ENCODE peak calls at places on chromosomes 4 and X, in eight cellular contexts. E is activated T-helper 1 cell treated with anti-CD3 and anti-CD28 coated beads, Interleukin-2, amount 50 U/mL, for 16 hours; S is stimulated activated CD8-positive, alpha-beta memory T cell treated with anti-CD3 and anti-CD28 coated beads, Interleukin-4, amount 100 ng/mL, for 1 hour; R is foreskin fibroblast; O is activated gamma-delta T cell treated with Interleukin-2 at 50 U/mL for 16 hours; A is fibroblast of lung; I is astrocyte; N is MV-4-11. Y is an unnamed sample.

GRCh38 chr4:166128452-166128851 is 255.4 kb downstream of the TLL1 start:
- DNase-seq in O (no peak), A (peak), R (peak), I (peak), E (no peak), N (no peak), S (no peak), Y (no peak)

GRCh38 chr4:2417196-2417764 is 1.2 kb downstream of the ZFYVE28 start:
- DNase-seq in A (no peak), N (no peak), O (no peak), I (no peak), S (no peak), R (peak), E (no peak), Y (no peak)

GRCh38 chr4:102825261-102826071 is 1.9 kb downstream of the UBE2D3 start:
- DNase-seq in S (no peak), R (peak), N (peak), E (no peak), I (peak), O (peak), A (peak), Y (peak)

GRCh38 chr4:6568689-6569332 is 6.2 kb upstream of the MAN2B2 start:
- DNase-seq in N (peak), E (no peak), O (no peak), S (no peak), I (peak), R (peak), A (peak), Y (no peak)

GRCh38 chr4:189187531-189188052 is 753.1 kb upstream of the FRG1 start:
- DNase-seq in R (no peak), N (no peak), S (no peak), E (no peak), O (no peak), I (no peak), A (no peak), Y (no peak)

GRCh38 chrX:120446503-120446902 is 22.6 kb downstream of the LAMP2 start:
- DNase-seq in R (peak), N (no peak), A (peak), O (no peak), I (peak), S (no peak), E (no peak), Y (no peak)

GRCh38 chr4:154781126-154781982 is at the start of gene RBM46:
- DNase-seq in R (peak), N (no peak), A (no peak), O (no peak), S (no peak), E (no peak), I (no peak), Y (no peak)

GRCh38 chrX:132023896-132024386 is 839 bp downstream of the STK26 start:
- DNase-seq in A (no peak), O (peak), N (peak), I (no peak), R (peak), E (peak), S (peak), Y (no peak)